ENCODE peak calls at places on chromosomes 16 and 17, in five cellular contexts. I is neural progenitor cell, C is MM.1S, J is cardiac muscle cell, K is WERI-Rb-1. W is an unnamed sample.

GRCh38 chr16:35798885-35799426 is 2339.5 kb downstream of the TP53TG3F start:
- DNase-seq in J (no peak), K (no peak), I (no peak), C (no peak), W (no peak)

GRCh38 chr17:45314761-45315549 is 1.9 kb downstream of the MAP3K14 start:
- DNase-seq in C (peak; percentile 30), I (no peak), K (no peak), J (no peak), W (no peak)

GRCh38 chr17:31452101-31452500 is 60.6 kb downstream of the RAB11FIP4 start:
- DNase-seq in J (no peak), C (no peak), K (no peak), I (peak; percentile 37), W (no peak)

GRCh38 chr17:46896991-46897390 is 26.0 kb upstream of the GOSR2 start:
- DNase-seq in C (no peak), I (no peak), J (no peak), K (no peak), W (no peak)

GRCh38 chr17:55642741-55643140 is 79.9 kb downstream of the TMEM100 start:
- DNase-seq in C (no peak), J (no peak), I (no peak), K (no peak), W (no peak)

GRCh38 chr17:34740936-34741515 is 161.6 kb downstream of the TMEM132E start:
- DNase-seq in J (no peak), K (no peak), I (no peak), C (no peak), W (no peak)

GRCh38 chr17:41544497-41544896 is 16.4 kb upstream of the KRT19 start:
- DNase-seq in J (no peak), C (no peak), K (peak; percentile 78), I (peak; percentile 48), W (no peak)

GRCh38 chr17:10757067-10757466 is 27.2 kb upstream of the TMEM220 start:
- DNase-seq in J (no peak), C (no peak), I (no peak), K (no peak), W (no peak)

GRCh38 chr16:10078541-10078949 is 103.7 kb downstream of the GRIN2A start:
- DNase-seq in K (peak; percentile 70), C (no peak), J (no peak), I (peak; percentile 71), W (peak; percentile 49)

GRCh38 chr17:78832541-78832810 is 8.1 kb downstream of the USP36 start:
- DNase-seq in K (no peak), J (no peak), I (no peak), C (no peak), W (no peak)

GRCh38 chr17:79020631-79021301 is 3.2 kb upstream of the C1QTNF1 start:
- DNase-seq in C (no peak), I (no peak), K (no peak), J (peak; percentile 69), W (no peak)

GRCh38 chr17:22300731-22301352 is 608.5 kb downstream of the KCNJ18 start:
- DNase-seq in C (no peak), I (no peak), K (no peak), J (no peak), W (no peak)

GRCh38 chr17:76523084-76524037 is 14.1 kb downstream of the CYGB start:
- DNase-seq in J (peak; percentile 62), K (peak; percentile 86), C (peak; percentile 76), I (peak; percentile 86), W (peak; percentile 97)

GRCh38 chr17:37610971-37611370 is 1.8 kb upstream of the SYNRG start:
- DNase-seq in C (no peak), K (no peak), J (no peak), I (peak; percentile 3), W (peak; percentile 10)

GRCh38 chr17:45293413-45294211 is 23.2 kb downstream of the MAP3K14 start:
- DNase-seq in J (peak; percentile 90), C (no peak), K (peak; percentile 70), I (no peak), W (peak; percentile 46)

GRCh38 chr17:17740627-17741237 is 59.5 kb downstream of the RAI1 start:
- DNase-seq in C (no peak), K (peak; percentile 57), I (no peak), J (no peak), W (peak; percentile 82)

GRCh38 chr17:17742688-17743390 is 61.6 kb downstream of the RAI1 start:
- DNase-seq in K (no peak), J (no peak), I (no peak), C (no peak), W (no peak)

GRCh38 chr17:17742133-17742621 is 60.9 kb downstream of the RAI1 start:
- DNase-seq in K (no peak), C (no peak), I (no peak), J (peak; percentile 59), W (no peak)

GRCh38 chr17:17739388-17740066 is 58.3 kb downstream of the RAI1 start:
- DNase-seq in I (peak; percentile 48), C (no peak), J (peak; percentile 51), K (peak; percentile 64), W (peak; percentile 60)

DNA sequence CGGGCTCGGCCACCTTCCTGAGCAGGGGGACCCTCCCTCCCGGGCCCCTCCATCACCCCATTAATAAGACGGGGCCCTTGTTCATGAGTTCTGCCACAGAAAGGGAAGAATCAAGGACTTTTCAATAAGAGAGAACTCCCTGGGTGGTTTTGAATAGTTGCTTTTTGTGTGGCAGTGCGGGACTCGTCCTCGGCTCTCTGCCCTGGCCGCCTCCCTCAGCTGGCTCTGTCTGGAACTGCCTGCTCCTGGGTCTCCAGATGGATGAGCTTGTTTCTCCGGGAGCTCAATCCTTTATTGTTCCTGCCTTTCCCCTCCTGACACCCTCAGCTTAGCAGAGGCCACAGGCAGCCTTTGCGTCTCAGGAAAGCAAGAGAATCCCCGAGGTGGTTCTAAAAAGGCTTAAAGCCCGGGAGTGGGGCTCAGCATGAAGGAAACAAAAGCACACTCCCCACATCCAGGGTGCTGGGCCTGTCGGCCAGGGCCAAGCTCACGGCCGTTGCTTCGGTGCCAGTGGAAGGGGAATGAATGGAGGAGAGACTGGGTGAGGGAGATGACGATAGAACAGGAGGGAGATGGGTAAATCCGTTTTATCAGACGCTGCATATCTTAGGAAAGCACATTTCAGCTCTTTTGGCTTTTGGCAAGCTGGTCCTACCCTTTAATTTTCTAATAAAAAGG is 60.2 kb downstream of the RAI1 start:
- DNase-seq in J (no peak), K (peak; percentile 88), I (peak; percentile 91), C (no peak), W (peak; percentile 90)
- H3K4me3 ChIP-seq in J (no peak overlapping the region), K (peak overlapping the region; percentile 46), I (peak overlapping the region; percentile 43), C (no peak overlapping the region), W (peak overlapping the region; percentile 14)

GRCh38 chr17:49575524-49576120 is at the start of gene NXPH3:
- DNase-seq in K (peak; percentile 88), C (peak; percentile 64), I (peak; percentile 91), J (peak; percentile 58), W (peak; percentile 95)
- H3K4me3 ChIP-seq in K (peak within 1 kb of the TSS; percentile 71), C (peak within 1 kb of the TSS; percentile 71), I (peak within 1 kb of the TSS; percentile 98), J (peak within 1 kb of the TSS; percentile 63), W (peak within 1 kb of the TSS; percentile 96)

GRCh38 chr17:48545022-48545376 is at the start of gene HOXB2:
- DNase-seq in J (peak; percentile 67), C (no peak), K (no peak), I (no peak), W (peak; percentile 69)
- H3K4me3 ChIP-seq in J (peak within 1 kb of the TSS; percentile 90), C (peak within 1 kb of the TSS; percentile 66), K (no peak within 1 kb of the TSS), I (no peak within 1 kb of the TSS), W (peak within 1 kb of the TSS; percentile 58)

GRCh38 chr16:22813946-22814325 is at the start of gene HS3ST2:
- DNase-seq in K (peak; percentile 70), J (peak; percentile 1), I (peak; percentile 92), C (no peak), W (peak; percentile 91)
- H3K4me3 ChIP-seq in K (peak within 1 kb of the TSS; percentile 69), J (peak within 1 kb of the TSS; percentile 34), I (peak within 1 kb of the TSS; percentile 62), C (no peak within 1 kb of the TSS), W (peak within 1 kb of the TSS; percentile 53)

DNA sequence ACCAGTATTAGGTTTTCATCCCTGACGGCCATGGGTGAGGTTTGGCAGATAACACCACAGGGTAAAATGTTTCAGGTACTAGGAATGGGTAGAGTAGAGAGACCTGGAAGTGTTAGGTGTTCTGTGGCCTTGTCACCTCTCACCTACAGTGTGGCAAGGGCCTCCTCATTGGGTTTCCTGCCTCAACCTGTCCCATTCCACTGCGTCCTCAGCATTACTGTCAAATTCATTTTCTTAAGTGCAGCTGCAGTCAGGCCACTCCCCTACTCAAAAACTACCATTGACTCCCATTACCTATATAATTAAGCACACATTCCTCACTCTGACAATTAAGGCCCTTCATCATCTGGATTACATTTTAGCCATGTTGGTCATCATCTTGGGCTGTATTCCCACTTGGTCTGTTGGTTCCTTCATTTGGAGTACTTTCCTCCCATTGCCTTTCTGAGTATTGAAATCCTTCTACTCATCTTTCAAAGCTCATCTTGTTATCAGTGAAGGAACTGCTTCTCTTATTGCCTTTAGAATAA is 64.5 kb downstream of the NUP88 start:
- DNase-seq in J (no peak), K (no peak), I (no peak), C (no peak), W (no peak)
- H3K4me3 ChIP-seq in J (no peak overlapping the region), K (no peak overlapping the region), I (no peak overlapping the region), C (no peak overlapping the region), W (no peak overlapping the region)

DNA sequence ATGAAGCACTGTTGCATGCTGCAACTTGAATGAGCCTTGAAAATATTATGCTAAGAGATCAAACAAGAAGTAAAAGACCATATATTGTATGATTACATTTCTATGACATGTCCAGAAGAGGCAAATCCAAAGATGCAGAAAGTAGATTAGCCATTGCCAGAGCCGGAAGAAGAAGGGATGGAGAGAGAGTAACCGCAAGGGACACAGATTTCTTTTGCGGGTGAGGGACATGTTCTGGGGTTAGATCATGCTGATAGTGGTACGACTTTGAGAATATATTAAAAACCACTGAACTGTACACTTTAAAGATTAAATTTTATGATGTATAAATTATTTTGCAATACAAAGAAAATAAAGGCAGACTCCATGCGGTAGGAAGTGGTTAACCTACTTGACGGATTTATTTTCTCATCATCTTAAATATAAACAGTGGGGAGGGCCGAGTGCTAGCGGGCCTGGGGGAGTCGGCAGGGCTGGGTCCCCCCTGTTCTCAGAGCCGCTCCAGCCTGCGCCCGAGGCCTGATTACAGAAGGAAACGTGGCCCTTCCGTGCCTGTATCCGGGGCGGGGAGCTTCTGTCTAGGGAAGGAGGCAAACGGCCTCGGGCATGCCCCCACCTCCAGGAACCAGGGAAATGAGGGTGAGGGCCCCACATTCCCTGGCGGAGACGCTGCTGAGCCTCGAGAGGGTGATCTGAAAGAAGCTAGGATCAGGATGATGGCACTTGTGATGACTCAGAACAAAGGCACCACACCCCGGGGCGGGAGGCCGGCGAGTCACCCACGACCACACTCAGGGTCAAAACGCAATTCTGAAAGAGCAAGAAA is 48.0 kb downstream of the SHCBP1 start:
- DNase-seq in C (no peak), K (no peak), I (no peak), J (peak; percentile 14), W (no peak)
- H3K4me3 ChIP-seq in C (no peak overlapping the region), K (no peak overlapping the region), I (no peak overlapping the region), J (no peak overlapping the region), W (no peak overlapping the region)

W was measured in H7.